ENCODE peak calls at places on chromosomes 3 and 15, in five cellular contexts. One of them, this sample, is unnamed.

GRCh38 chr15:98043160-98044059 is 82.9 kb downstream of the ARRDC4 start:
- DNase-seq in CD8-positive, alpha-beta T cell: no peak
- DNase-seq in sigmoid colon: no peak
- DNase-seq in PC-9: no peak
- DNase-seq in cardiac muscle cell: no peak
- DNase-seq in this sample: no peak

GRCh38 chr3:112633757-112634156 is 7.2 kb downstream of the CCDC80 start:
- DNase-seq in CD8-positive, alpha-beta T cell: no peak
- DNase-seq in PC-9: no peak
- DNase-seq in cardiac muscle cell: peak
- DNase-seq in sigmoid colon: no peak
- DNase-seq in this sample: no peak

GRCh38 chr3:170768334-170768801 is 101.6 kb downstream of the RPL22L1 start:
- DNase-seq in PC-9: no peak
- DNase-seq in CD8-positive, alpha-beta T cell: no peak
- DNase-seq in cardiac muscle cell: peak
- DNase-seq in sigmoid colon: no peak
- DNase-seq in this sample: no peak

GRCh38 chr3:14210843-14211594 is 32.4 kb downstream of the LSM3 start:
- DNase-seq in PC-9: peak
- DNase-seq in cardiac muscle cell: peak
- DNase-seq in sigmoid colon: no peak
- DNase-seq in CD8-positive, alpha-beta T cell: no peak
- DNase-seq in this sample: no peak

GRCh38 chr3:11331101-11331500 is 58.9 kb downstream of the ATG7 start:
- DNase-seq in PC-9: no peak
- DNase-seq in sigmoid colon: no peak
- DNase-seq in CD8-positive, alpha-beta T cell: no peak
- DNase-seq in cardiac muscle cell: peak
- DNase-seq in this sample: no peak

GRCh38 chr15:91142097-91142744 is 42.2 kb downstream of the SV2B start:
- DNase-seq in cardiac muscle cell: peak
- DNase-seq in CD8-positive, alpha-beta T cell: no peak
- DNase-seq in sigmoid colon: no peak
- DNase-seq in PC-9: no peak
- DNase-seq in this sample: peak

GRCh38 chr15:63905558-63906265 is 72.0 kb upstream of the HERC1 start:
- DNase-seq in cardiac muscle cell: no peak
- DNase-seq in CD8-positive, alpha-beta T cell: no peak
- DNase-seq in PC-9: no peak
- DNase-seq in sigmoid colon: no peak
- DNase-seq in this sample: no peak

GRCh38 chr3:23697416-23697815 is 108.3 kb upstream of the UBE2E1 start:
- DNase-seq in cardiac muscle cell: no peak
- DNase-seq in PC-9: no peak
- DNase-seq in sigmoid colon: no peak
- DNase-seq in CD8-positive, alpha-beta T cell: no peak
- DNase-seq in this sample: no peak

GRCh38 chr15:74817370-74817737 is 4.7 kb downstream of the LMAN1L start:
- DNase-seq in CD8-positive, alpha-beta T cell: no peak
- DNase-seq in sigmoid colon: no peak
- DNase-seq in cardiac muscle cell: no peak
- DNase-seq in PC-9: peak
- DNase-seq in this sample: peak

GRCh38 chr3:47283193-47283537 is 421 bp downstream of the KLHL18 start:
- DNase-seq in cardiac muscle cell: no peak
- DNase-seq in PC-9: no peak
- DNase-seq in sigmoid colon: peak
- DNase-seq in CD8-positive, alpha-beta T cell: peak
- DNase-seq in this sample: no peak

GRCh38 chr3:69462022-69462825 is 76.3 kb upstream of the FRMD4B start:
- DNase-seq in PC-9: no peak
- DNase-seq in cardiac muscle cell: no peak
- DNase-seq in CD8-positive, alpha-beta T cell: no peak
- DNase-seq in sigmoid colon: no peak
- DNase-seq in this sample: peak

GRCh38 chr3:174720717-174721116 is 138.4 kb upstream of the NAALADL2 start:
- DNase-seq in cardiac muscle cell: no peak
- DNase-seq in sigmoid colon: no peak
- DNase-seq in CD8-positive, alpha-beta T cell: no peak
- DNase-seq in PC-9: no peak
- DNase-seq in this sample: no peak

DNA sequence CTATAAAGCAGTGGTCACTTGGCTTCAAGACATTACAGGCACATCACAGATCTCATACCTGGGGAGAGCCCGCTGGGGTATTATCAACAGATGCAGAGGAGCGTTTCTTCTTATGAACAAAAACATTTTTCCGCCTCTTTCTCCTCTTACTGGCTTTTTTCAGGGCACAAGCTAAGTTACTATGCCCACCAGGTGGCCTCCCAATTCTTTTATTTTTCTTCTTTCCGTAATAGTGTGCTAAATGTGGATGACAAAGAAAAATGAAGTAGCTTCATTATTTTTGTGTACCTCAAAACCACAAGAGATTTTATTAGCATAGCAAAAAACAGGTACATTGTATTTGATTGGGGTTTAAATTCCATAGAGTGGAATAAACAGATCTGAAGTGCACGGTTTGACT is 10.1 kb upstream of the STIMATE start:
- DNase-seq in PC-9: no peak
- DNase-seq in cardiac muscle cell: no peak
- DNase-seq in sigmoid colon: no peak
- DNase-seq in CD8-positive, alpha-beta T cell: no peak
- DNase-seq in this sample: no peak
- TF ChIP-seq CTCF in PC-9: no peak
- TF ChIP-seq CTCF in cardiac muscle cell: no peak
- TF ChIP-seq CTCF in sigmoid colon: no peak
- TF ChIP-seq CTCF in CD8-positive, alpha-beta T cell: peak
- TF ChIP-seq CTCF in this sample: no peak

GRCh38 chr15:44193651-44194396 is 1.2 kb downstream of the FRMD5 start:
- DNase-seq in PC-9: no peak
- DNase-seq in sigmoid colon: no peak
- DNase-seq in cardiac muscle cell: peak
- DNase-seq in CD8-positive, alpha-beta T cell: no peak
- DNase-seq in this sample: peak

GRCh38 chr15:44183363-44183762 is 11.7 kb downstream of the FRMD5 start:
- DNase-seq in cardiac muscle cell: no peak
- DNase-seq in PC-9: no peak
- DNase-seq in CD8-positive, alpha-beta T cell: no peak
- DNase-seq in sigmoid colon: no peak
- DNase-seq in this sample: no peak

GRCh38 chr15:44194397-44195150 is 497 bp downstream of the FRMD5 start:
- DNase-seq in CD8-positive, alpha-beta T cell: peak
- DNase-seq in cardiac muscle cell: peak
- DNase-seq in sigmoid colon: peak
- DNase-seq in PC-9: peak
- DNase-seq in this sample: peak

GRCh38 chr15:44186724-44187123 is 8.3 kb downstream of the FRMD5 start:
- DNase-seq in PC-9: no peak
- DNase-seq in cardiac muscle cell: no peak
- DNase-seq in sigmoid colon: no peak
- DNase-seq in CD8-positive, alpha-beta T cell: no peak
- DNase-seq in this sample: no peak

DNA sequence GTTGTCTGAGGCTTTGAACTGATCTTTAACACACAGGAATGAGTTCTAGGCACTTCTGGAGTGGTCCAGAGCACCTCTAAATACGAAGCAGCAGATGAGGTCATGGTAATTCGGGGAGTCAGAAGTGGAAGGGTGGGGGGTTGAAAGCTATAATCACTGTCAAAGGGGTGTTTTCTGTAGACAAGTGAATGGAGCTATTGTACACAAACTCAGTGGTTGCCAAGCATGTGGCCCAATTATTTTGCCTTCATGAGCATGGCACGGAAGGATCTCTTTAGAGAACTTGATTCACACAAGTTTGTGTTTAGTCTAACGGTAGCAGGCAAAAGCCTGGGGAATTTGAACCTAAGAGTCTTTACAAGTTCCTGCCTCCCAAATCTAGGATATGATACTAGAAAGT is 6.3 kb downstream of the FRMD5 start:
- DNase-seq in cardiac muscle cell: no peak
- DNase-seq in sigmoid colon: no peak
- DNase-seq in PC-9: no peak
- DNase-seq in CD8-positive, alpha-beta T cell: no peak
- DNase-seq in this sample: no peak
- H3K27ac ChIP-seq in cardiac muscle cell: no peak
- H3K27ac ChIP-seq in sigmoid colon: no peak
- H3K27ac ChIP-seq in PC-9: no peak
- H3K27ac ChIP-seq in CD8-positive, alpha-beta T cell: no peak
- H3K27ac ChIP-seq in this sample: no peak

DNA sequence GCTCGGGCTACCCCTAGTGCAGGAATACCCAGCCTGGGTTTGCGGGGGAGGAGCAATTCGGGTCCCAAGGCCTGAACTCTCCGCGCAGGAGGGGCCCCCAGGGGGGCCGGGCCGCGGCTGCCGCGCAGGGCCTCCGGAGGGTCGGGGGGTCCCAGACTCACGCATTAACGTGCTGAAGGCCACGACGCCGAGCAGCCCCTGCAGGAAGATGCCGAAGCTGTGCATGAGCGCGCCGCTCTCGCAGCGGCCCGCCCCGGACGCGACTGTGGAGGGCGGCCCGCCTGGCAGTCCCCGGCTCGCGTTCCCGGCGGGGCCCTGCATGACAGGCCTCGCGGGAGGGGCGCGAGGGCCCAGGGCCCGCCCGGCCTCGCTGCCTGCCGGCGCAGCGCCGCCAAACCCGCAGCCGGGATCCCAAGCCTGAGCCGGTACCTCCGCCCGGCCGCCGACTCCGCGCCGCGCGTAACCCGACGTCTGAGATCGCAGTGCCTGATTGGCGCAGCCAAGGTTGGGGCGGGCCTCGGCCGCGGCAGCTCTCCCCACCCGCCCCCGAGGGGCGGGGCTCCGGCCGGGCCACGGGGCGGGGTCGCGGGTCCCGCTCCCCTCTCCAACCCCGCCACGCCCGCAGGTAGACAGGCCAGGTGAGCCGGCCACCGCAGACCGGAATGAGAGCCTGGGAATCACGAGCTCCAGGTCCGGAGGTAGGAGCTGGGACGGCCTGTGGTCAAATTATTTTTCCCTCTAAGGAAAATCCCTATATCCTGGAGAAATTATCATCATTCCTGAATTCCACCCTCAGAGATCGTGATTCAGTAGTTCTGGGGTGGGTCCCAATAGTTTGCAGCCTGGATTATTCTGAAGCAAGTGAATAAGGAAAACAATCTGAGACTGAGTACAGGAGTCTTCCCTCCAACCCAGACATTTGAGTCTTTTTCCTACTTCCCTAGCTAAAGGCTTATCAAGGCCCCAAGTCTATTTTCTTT is at the start of gene STIMATE:
- DNase-seq in sigmoid colon: peak
- DNase-seq in PC-9: peak
- DNase-seq in CD8-positive, alpha-beta T cell: peak
- DNase-seq in cardiac muscle cell: peak
- DNase-seq in this sample: peak
- TF ChIP-seq CTCF in sigmoid colon: no peak
- TF ChIP-seq CTCF in PC-9: no peak
- TF ChIP-seq CTCF in CD8-positive, alpha-beta T cell: no peak
- TF ChIP-seq CTCF in cardiac muscle cell: no peak
- TF ChIP-seq CTCF in this sample: no peak

DNA sequence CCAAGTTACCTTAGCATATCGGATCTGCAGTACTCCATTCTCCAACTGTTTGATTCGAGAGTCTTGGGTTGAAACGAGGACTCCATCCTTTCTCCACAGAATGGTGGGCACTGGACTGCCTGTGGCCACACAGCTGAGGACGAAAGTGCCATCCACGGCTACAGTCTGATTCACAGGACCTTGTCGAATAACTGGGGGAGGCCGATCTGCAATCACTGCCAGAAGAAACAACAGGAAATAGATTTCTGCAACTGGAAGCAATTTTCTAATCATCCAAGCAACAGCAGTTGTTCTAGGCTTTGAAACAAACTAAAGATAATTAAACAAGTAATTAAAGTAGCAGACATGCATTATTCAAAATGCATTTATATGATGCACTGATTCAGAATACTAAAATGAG is 1097.7 kb downstream of the ROBO1 start:
- DNase-seq in PC-9: no peak
- DNase-seq in cardiac muscle cell: no peak
- DNase-seq in CD8-positive, alpha-beta T cell: no peak
- DNase-seq in sigmoid colon: no peak
- DNase-seq in this sample: no peak
- H3K27ac ChIP-seq in PC-9: no peak
- H3K27ac ChIP-seq in cardiac muscle cell: no peak
- H3K27ac ChIP-seq in CD8-positive, alpha-beta T cell: no peak
- H3K27ac ChIP-seq in sigmoid colon: no peak
- H3K27ac ChIP-seq in this sample: no peak

DNA sequence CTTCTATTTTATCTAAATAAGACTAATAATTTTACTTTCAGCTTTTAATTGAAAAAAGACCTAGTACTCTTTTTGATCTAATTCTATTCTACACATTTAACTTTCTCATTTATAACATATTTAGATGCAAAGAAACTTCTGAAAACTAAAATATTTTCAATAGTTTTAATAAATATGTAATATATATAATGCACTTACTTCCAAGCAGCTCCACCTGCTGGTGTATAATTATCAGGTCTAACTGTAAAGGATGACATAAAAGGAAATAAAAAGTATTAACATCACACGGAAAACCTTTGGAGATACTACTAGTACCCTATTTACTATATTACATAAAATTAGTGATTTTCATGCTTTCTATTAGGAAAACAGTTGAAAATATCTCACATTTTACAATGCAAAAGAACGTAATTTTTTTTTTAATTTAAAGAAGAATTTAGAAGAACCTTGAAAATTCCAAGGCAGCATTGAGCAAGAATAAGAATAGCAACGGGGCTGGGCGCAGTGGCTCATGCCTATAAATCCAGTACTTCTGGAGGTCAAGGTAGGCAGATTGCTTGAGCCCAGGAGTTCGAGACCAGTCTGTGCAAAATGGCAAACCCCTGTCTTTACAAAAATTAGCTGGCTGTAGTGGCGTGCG is 10.2 kb downstream of the PLSCR5 start:
- DNase-seq in PC-9: no peak
- DNase-seq in sigmoid colon: no peak
- DNase-seq in cardiac muscle cell: peak
- DNase-seq in CD8-positive, alpha-beta T cell: no peak
- DNase-seq in this sample: no peak
- TF ChIP-seq CTCF in PC-9: peak
- TF ChIP-seq CTCF in sigmoid colon: no peak
- TF ChIP-seq CTCF in cardiac muscle cell: peak
- TF ChIP-seq CTCF in CD8-positive, alpha-beta T cell: peak
- TF ChIP-seq CTCF in this sample: peak

DNA sequence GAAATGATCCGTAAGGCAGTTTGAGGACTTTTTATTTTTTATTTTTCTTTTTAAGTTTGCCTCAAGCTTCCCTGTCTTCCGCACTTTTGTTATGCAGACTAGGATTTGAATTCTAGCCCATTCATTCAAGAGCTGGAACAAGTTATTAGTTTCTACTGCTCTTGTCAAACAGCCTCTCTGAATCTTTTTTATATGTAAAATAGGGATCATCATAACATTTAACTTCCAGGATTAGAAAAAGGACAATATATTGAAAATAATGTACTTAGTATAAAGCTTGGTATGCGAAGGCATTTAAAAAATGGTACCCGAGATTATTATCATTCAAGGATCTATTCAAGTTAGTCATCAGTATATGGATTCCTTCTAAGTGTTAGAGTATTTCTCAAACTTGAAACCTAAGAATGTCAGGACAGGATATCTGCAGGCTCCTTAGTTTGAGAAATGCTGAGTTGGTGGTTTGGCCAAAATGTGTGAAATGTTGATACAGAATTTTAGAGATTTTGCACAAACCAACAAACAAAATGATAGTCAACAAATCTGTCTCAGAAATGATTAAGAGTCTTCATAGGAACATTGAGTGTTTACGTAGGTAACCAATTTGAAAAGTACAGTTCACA is 40.4 kb upstream of the IGSF10 start:
- DNase-seq in cardiac muscle cell: peak
- DNase-seq in PC-9: no peak
- DNase-seq in sigmoid colon: no peak
- DNase-seq in CD8-positive, alpha-beta T cell: no peak
- DNase-seq in this sample: no peak
- H3K27ac ChIP-seq in cardiac muscle cell: no peak
- H3K27ac ChIP-seq in PC-9: no peak
- H3K27ac ChIP-seq in sigmoid colon: no peak
- H3K27ac ChIP-seq in CD8-positive, alpha-beta T cell: no peak
- H3K27ac ChIP-seq in this sample: no peak